ENCODE peak calls at places on chromosomes 3 and 15, in six cellular contexts. V is posterior cingulate gyrus, T is activated T-cell treated with anti-CD3 and anti-CD28 coated beads for 4 hours, A is aorta, L is neural crest cell, N is activated B cell treated with CpG ODN at 0.5 μM for 24 hours. P is an unnamed sample.

GRCh38 chr3:14208168-14208567 is 29.6 kb downstream of the LSM3 start:
- DNase-seq in V (no peak), T (no peak), N (no peak), A (no peak), L (no peak), P (no peak)

GRCh38 chr3:5929027-5929426 is 741.5 kb downstream of the EDEM1 start:
- DNase-seq in V (no peak), T (no peak), L (no peak), A (no peak), N (no peak), P (no peak)

GRCh38 chr15:79028411-79028964 is 62.1 kb downstream of the RASGRF1 start:
- DNase-seq in T (no peak), A (peak), V (peak), N (no peak), L (peak), P (peak)

GRCh38 chr15:38130739-38131498 is 121.7 kb upstream of the SPRED1 start:
- DNase-seq in T (no peak), A (peak), L (no peak), V (peak), N (no peak), P (peak)

GRCh38 chr3:40741729-40742128 is 217.0 kb downstream of the ZNF621 start:
- DNase-seq in A (no peak), T (no peak), L (no peak), V (no peak), N (no peak), P (no peak)

GRCh38 chr3:196214783-196215441 is 1.4 kb upstream of the SLC51A start:
- DNase-seq in T (no peak), L (no peak), N (no peak), A (peak), V (no peak), P (no peak)

GRCh38 chr15:61726166-61726565 is 334.1 kb downstream of the VPS13C start:
- DNase-seq in L (no peak), V (no peak), T (no peak), A (no peak), N (no peak), P (no peak)

GRCh38 chr3:180749322-180749721 is 70.0 kb upstream of the CCDC39 start:
- DNase-seq in A (no peak), N (no peak), L (no peak), V (no peak), T (no peak), P (no peak)

GRCh38 chr3:177199206-177199765 is 2.0 kb upstream of the TBL1XR1 start:
- DNase-seq in T (no peak), V (no peak), N (no peak), A (no peak), L (no peak), P (no peak)

GRCh38 chr3:188421836-188422540 is 268.0 kb downstream of the LPP start:
- DNase-seq in V (no peak), A (no peak), L (no peak), N (no peak), T (no peak), P (no peak)

GRCh38 chr3:52223449-52224408 is 1.7 kb downstream of the TLR9 start:
- DNase-seq in A (no peak), V (no peak), T (no peak), L (no peak), N (no peak), P (no peak)

P was measured in RKO.